ENCODE peak calls at places on chromosomes 11 and 22, in nine cellular contexts. L is endothelial cell of umbilical vein; S is CD4-positive, alpha-beta T cell; K is AG09319; P is fibroblast of lung; D is neural progenitor cell; X is AG10803; T is CD8-positive, alpha-beta T cell; B is foreskin fibroblast. U is an unnamed sample.

GRCh38 chr11:33633251-33634003 is 67.2 kb downstream of the C11orf91 start:
- DNase-seq in L (no peak), S (no peak), K (no peak), P (peak; percentile 83), D (no peak), X (peak; percentile 70), T (no peak), B (peak; percentile 67), U (peak; percentile 92)

GRCh38 chr11:8341966-8342365 is 78.3 kb upstream of the LMO1 start:
- DNase-seq in L (no peak), S (no peak), K (no peak), P (no peak), D (no peak), X (no peak), T (no peak), B (no peak), U (no peak)

GRCh38 chr22:22167791-22168189 is 76.8 kb upstream of the VPREB1 start:
- DNase-seq in L (no peak), S (no peak), K (no peak), P (no peak), D (no peak), X (no peak), T (no peak), B (no peak), U (no peak)

GRCh38 chr22:29750559-29750958 is 16.2 kb downstream of the ZMAT5 start:
- DNase-seq in L (no peak), S (no peak), K (no peak), P (no peak), D (no peak), X (no peak), T (no peak), B (no peak), U (no peak)

GRCh38 chr11:2265396-2265795 is 5.0 kb downstream of the ASCL2 start:
- DNase-seq in L (no peak), S (no peak), K (no peak), P (no peak), D (no peak), X (no peak), T (no peak), B (no peak), U (no peak)

GRCh38 chr11:124879229-124879998 is 14.2 kb downstream of the ROBO3 start:
- DNase-seq in L (no peak), S (no peak), K (no peak), P (no peak), D (no peak), X (no peak), T (no peak), B (no peak), U (no peak)

GRCh38 chr11:105100206-105100605 is 39.4 kb downstream of the CARD18 start:
- DNase-seq in L (peak; percentile 51), S (no peak), K (no peak), P (no peak), D (no peak), X (no peak), T (no peak), B (no peak), U (no peak)

GRCh38 chr11:61840371-61840770 is 12.3 kb downstream of the FADS2 start:
- DNase-seq in L (no peak), S (no peak), K (no peak), P (no peak), D (no peak), X (no peak), T (no peak), B (no peak), U (no peak)

GRCh38 chr11:47641585-47642098 is 717 bp downstream of the MTCH2 start:
- DNase-seq in L (no peak), S (no peak), K (no peak), P (peak; percentile 0), D (peak; percentile 24), X (no peak), T (no peak), B (peak; percentile 17), U (no peak)

GRCh38 chr22:25051983-25052710 is 99.6 kb downstream of the KIAA1671 start:
- DNase-seq in L (no peak), S (no peak), K (no peak), P (no peak), D (no peak), X (no peak), T (no peak), B (no peak), U (no peak)

GRCh38 chr22:46262449-46263207 is 515 bp downstream of the PKDREJ start:
- DNase-seq in L (peak; percentile 53), S (no peak), K (no peak), P (peak; percentile 56), D (peak; percentile 74), X (peak; percentile 31), T (peak; percentile 34), B (peak; percentile 71), U (no peak)

GRCh38 chr11:32817181-32817842 is 12.4 kb upstream of the PRRG4 start:
- DNase-seq in L (no peak), S (no peak), K (no peak), P (peak; percentile 52), D (no peak), X (no peak), T (no peak), B (no peak), U (no peak)

GRCh38 chr11:110131386-110132123 is 38.4 kb downstream of the ZC3H12C start:
- DNase-seq in L (no peak), S (no peak), K (no peak), P (no peak), D (peak; percentile 58), X (no peak), T (no peak), B (no peak), U (no peak)

GRCh38 chr11:50030193-50030592 is 2.5 kb upstream of the OR4C45 start:
- DNase-seq in L (no peak), S (no peak), K (no peak), P (no peak), D (no peak), X (no peak), T (no peak), B (no peak), U (no peak)

GRCh38 chr11:29208117-29208516 is 808.7 kb downstream of the KCNA4 start:
- DNase-seq in L (peak; percentile 8), S (no peak), K (no peak), P (peak; percentile 66), D (no peak), X (peak; percentile 8), T (no peak), B (no peak), U (no peak)

GRCh38 chr22:45008853-45009751 is 703 bp downstream of the PHF21B start:
- DNase-seq in L (no peak), S (no peak), K (no peak), P (no peak), D (peak; percentile 59), X (no peak), T (no peak), B (peak; percentile 45), U (no peak)

GRCh38 chr11:114953039-114953438 is 274.7 kb downstream of the NXPE2 start:
- DNase-seq in L (no peak), S (no peak), K (no peak), P (no peak), D (peak; percentile 44), X (no peak), T (no peak), B (no peak), U (no peak)
- TF ChIP-seq CTCF in L (no peak), S (no peak), K (no peak), P (no peak), D (peak; percentile 56), X (no peak), T (no peak), B (no peak), U (no peak)

DNA sequence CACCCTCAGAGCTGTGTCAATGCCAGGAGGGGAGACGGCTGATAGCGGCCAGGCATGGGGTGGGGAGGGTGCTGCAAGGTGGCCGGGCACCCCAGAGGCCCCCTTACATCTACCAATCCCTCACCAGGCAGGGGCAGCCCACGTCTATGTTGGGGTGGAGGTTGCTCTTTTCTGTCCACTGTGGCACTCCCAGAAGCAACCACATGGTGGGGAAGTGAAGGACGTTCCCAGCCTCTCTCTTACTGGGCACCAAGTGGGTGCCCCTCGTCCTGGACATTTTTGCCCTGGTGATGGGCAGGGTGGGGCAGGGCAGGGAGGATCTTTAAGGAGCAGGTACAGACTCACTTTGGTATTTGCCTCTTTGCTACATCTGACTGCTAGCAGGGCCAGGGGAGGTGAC is 47.5 kb downstream of the NECTIN1 start:
- DNase-seq in L (no peak), S (no peak), K (no peak), P (no peak), D (no peak), X (no peak), T (no peak), B (no peak), U (no peak)
- TF ChIP-seq CTCF in L (peak; percentile 7), S (no peak), K (peak; percentile 1), P (no peak), D (peak; percentile 30), X (peak; percentile 7), T (no peak), B (no peak), U (no peak)

DNA sequence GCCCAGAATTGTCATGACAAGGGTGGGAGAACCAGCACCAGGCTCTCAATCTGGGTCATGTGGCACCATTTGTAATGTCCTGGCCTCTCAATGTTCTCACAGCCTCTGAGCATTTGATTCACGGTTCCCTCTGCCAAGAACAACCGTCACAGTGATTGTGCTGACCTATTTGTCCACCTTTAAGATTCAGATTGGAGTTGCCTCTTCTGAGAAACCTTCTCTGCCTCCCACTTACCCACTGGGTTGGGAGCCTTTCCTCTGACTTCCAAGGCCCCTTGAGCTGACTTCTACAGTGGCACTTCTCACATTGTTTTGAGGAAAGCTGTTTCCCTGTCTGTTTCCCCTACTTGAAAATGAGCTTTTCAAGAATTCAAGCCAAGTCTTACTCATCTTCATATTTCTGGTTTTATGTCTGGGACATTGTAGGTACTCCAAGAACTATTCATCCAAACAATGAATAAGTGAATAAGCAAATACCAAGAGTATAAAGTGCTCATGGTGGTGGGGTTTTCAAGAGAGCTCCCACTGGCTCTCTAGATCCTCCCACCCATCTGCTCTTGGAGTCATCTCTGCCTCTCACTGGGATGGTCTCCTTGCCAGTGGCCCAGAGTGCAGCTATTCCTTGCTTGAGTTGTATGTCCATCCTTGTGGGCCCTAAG is 126.4 kb upstream of the E2F8 start:
- DNase-seq in L (peak; percentile 59), S (no peak), K (no peak), P (peak; percentile 82), D (no peak), X (peak; percentile 77), T (no peak), B (peak; percentile 70), U (peak; percentile 55)
- TF ChIP-seq CTCF in L (no peak), S (no peak), K (no peak), P (no peak), D (no peak), X (no peak), T (no peak), B (no peak), U (no peak)

DNA sequence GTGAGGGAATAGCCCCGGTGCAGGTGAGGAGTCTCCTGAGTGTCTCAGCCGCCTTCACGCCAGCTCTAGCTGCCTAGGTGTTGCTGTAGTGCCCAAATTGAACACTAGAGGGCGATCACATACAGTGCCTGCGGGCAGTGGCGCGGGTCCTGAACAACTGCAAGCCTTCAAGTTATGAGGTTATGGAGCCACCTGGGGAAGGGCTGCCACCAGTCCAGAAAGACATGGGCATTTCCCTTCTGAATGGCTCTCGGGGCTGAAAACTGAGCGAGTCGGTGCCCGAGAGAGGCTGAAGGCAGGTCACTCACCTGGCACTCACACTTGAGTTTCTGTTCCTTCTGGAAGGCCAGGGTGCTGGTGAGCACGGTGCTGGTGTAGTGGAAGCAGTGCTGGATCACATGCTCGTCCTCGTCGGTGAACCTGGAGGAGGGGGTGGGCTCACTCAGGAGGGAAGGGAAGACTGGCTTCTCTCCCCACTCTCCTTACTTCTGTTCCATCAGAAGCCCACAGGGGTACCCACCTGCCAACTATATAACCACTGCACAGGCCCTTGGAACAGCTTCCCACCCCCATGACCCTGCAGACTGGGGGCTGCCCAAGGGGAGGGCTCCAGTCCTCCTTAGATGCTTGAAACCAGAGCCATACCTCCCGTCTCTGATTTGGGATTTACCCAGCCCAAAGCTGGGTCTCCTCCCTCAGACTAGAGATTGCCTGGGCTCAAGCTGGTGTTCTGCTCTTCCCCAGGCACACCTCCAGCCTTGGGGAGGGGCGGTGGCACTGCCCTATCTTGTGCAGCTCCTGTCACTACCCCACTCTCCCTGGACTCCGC is 88.2 kb downstream of the PDE2A start:
- DNase-seq in L (peak; percentile 69), S (peak; percentile 81), K (no peak), P (peak; percentile 35), D (peak; percentile 84), X (peak; percentile 39), T (peak; percentile 86), B (peak; percentile 74), U (peak; percentile 25)
- TF ChIP-seq CTCF in L (peak; percentile 86), S (peak; percentile 95), K (peak; percentile 83), P (peak; percentile 69), D (peak; percentile 91), X (peak; percentile 82), T (peak; percentile 85), B (peak; percentile 75), U (peak; percentile 98)